ENCODE peak calls at places on chromosome 15, in eight cellular contexts. One of them, this sample, is unnamed.

GRCh38 chr15:63366451-63366850 is 15.2 kb downstream of the CA12 start:
- DNase-seq in psoas muscle: no peak
- DNase-seq in esophagus squamous epithelium: no peak
- DNase-seq in endothelial cell of umbilical vein: no peak
- DNase-seq in epithelial cell of prostate: no peak
- DNase-seq in pancreas: no peak
- DNase-seq in neural progenitor cell: no peak
- DNase-seq in ovary: no peak
- DNase-seq in this sample: no peak

GRCh38 chr15:89221543-89221942 is at the start of gene RLBP1:
- DNase-seq in epithelial cell of prostate: no peak
- DNase-seq in pancreas: no peak
- DNase-seq in ovary: no peak
- DNase-seq in esophagus squamous epithelium: no peak
- DNase-seq in psoas muscle: no peak
- DNase-seq in endothelial cell of umbilical vein: no peak
- DNase-seq in neural progenitor cell: peak
- DNase-seq in this sample: no peak

GRCh38 chr15:58286541-58286940 is 145.2 kb upstream of the LIPC start:
- DNase-seq in endothelial cell of umbilical vein: no peak
- DNase-seq in neural progenitor cell: no peak
- DNase-seq in epithelial cell of prostate: peak
- DNase-seq in psoas muscle: no peak
- DNase-seq in esophagus squamous epithelium: no peak
- DNase-seq in pancreas: no peak
- DNase-seq in ovary: no peak
- DNase-seq in this sample: no peak

GRCh38 chr15:52710050-52710709 is 31.0 kb upstream of the ATOSA start:
- DNase-seq in esophagus squamous epithelium: no peak
- DNase-seq in psoas muscle: no peak
- DNase-seq in ovary: no peak
- DNase-seq in endothelial cell of umbilical vein: no peak
- DNase-seq in pancreas: no peak
- DNase-seq in epithelial cell of prostate: peak
- DNase-seq in neural progenitor cell: no peak
- DNase-seq in this sample: no peak

GRCh38 chr15:71443538-71443937 is 328.3 kb downstream of the THSD4 start:
- DNase-seq in esophagus squamous epithelium: no peak
- DNase-seq in neural progenitor cell: peak
- DNase-seq in endothelial cell of umbilical vein: peak
- DNase-seq in ovary: peak
- DNase-seq in epithelial cell of prostate: no peak
- DNase-seq in pancreas: peak
- DNase-seq in psoas muscle: peak
- DNase-seq in this sample: no peak

GRCh38 chr15:57160823-57161560 is 215.3 kb upstream of the CGNL1 start:
- DNase-seq in endothelial cell of umbilical vein: no peak
- DNase-seq in pancreas: no peak
- DNase-seq in epithelial cell of prostate: no peak
- DNase-seq in neural progenitor cell: no peak
- DNase-seq in psoas muscle: no peak
- DNase-seq in esophagus squamous epithelium: no peak
- DNase-seq in ovary: no peak
- DNase-seq in this sample: no peak

GRCh38 chr15:64379216-64379960 is 1.9 kb downstream of the PCLAF start:
- DNase-seq in psoas muscle: no peak
- DNase-seq in endothelial cell of umbilical vein: no peak
- DNase-seq in epithelial cell of prostate: no peak
- DNase-seq in esophagus squamous epithelium: no peak
- DNase-seq in pancreas: no peak
- DNase-seq in neural progenitor cell: no peak
- DNase-seq in ovary: no peak
- DNase-seq in this sample: no peak

GRCh38 chr15:72285927-72286516 is 13.7 kb upstream of the PARP6 start:
- DNase-seq in pancreas: peak
- DNase-seq in ovary: no peak
- DNase-seq in epithelial cell of prostate: no peak
- DNase-seq in psoas muscle: peak
- DNase-seq in endothelial cell of umbilical vein: peak
- DNase-seq in esophagus squamous epithelium: no peak
- DNase-seq in neural progenitor cell: peak
- DNase-seq in this sample: no peak

GRCh38 chr15:90838066-90838465 is 30.3 kb upstream of the FURIN start:
- DNase-seq in pancreas: no peak
- DNase-seq in ovary: no peak
- DNase-seq in psoas muscle: no peak
- DNase-seq in neural progenitor cell: no peak
- DNase-seq in esophagus squamous epithelium: no peak
- DNase-seq in epithelial cell of prostate: no peak
- DNase-seq in endothelial cell of umbilical vein: no peak
- DNase-seq in this sample: no peak

GRCh38 chr15:77646104-77646694 is 13.5 kb upstream of the LINGO1 start:
- DNase-seq in pancreas: no peak
- DNase-seq in endothelial cell of umbilical vein: no peak
- DNase-seq in esophagus squamous epithelium: no peak
- DNase-seq in epithelial cell of prostate: no peak
- DNase-seq in psoas muscle: no peak
- DNase-seq in neural progenitor cell: no peak
- DNase-seq in ovary: no peak
- DNase-seq in this sample: no peak

GRCh38 chr15:28003302-28004037 is 95.6 kb downstream of the OCA2 start:
- DNase-seq in neural progenitor cell: no peak
- DNase-seq in ovary: no peak
- DNase-seq in psoas muscle: no peak
- DNase-seq in endothelial cell of umbilical vein: no peak
- DNase-seq in epithelial cell of prostate: no peak
- DNase-seq in pancreas: no peak
- DNase-seq in esophagus squamous epithelium: no peak
- DNase-seq in this sample: no peak

GRCh38 chr15:84855032-84855645 is 29.3 kb upstream of the SLC28A1 start:
- DNase-seq in neural progenitor cell: no peak
- DNase-seq in psoas muscle: no peak
- DNase-seq in esophagus squamous epithelium: no peak
- DNase-seq in endothelial cell of umbilical vein: no peak
- DNase-seq in pancreas: no peak
- DNase-seq in ovary: no peak
- DNase-seq in epithelial cell of prostate: no peak
- DNase-seq in this sample: no peak

GRCh38 chr15:78033864-78034263 is 43.6 kb downstream of the TBC1D2B start:
- DNase-seq in esophagus squamous epithelium: no peak
- DNase-seq in ovary: no peak
- DNase-seq in pancreas: no peak
- DNase-seq in neural progenitor cell: no peak
- DNase-seq in psoas muscle: no peak
- DNase-seq in endothelial cell of umbilical vein: peak
- DNase-seq in epithelial cell of prostate: no peak
- DNase-seq in this sample: no peak

GRCh38 chr15:98686983-98687382 is 38.6 kb downstream of the IGF1R start:
- DNase-seq in neural progenitor cell: no peak
- DNase-seq in ovary: no peak
- DNase-seq in esophagus squamous epithelium: no peak
- DNase-seq in pancreas: peak
- DNase-seq in epithelial cell of prostate: no peak
- DNase-seq in endothelial cell of umbilical vein: no peak
- DNase-seq in psoas muscle: no peak
- DNase-seq in this sample: no peak

GRCh38 chr15:85379403-85380131 is 836 bp upstream of the AKAP13 start:
- DNase-seq in psoas muscle: no peak
- DNase-seq in pancreas: peak
- DNase-seq in epithelial cell of prostate: no peak
- DNase-seq in ovary: no peak
- DNase-seq in esophagus squamous epithelium: no peak
- DNase-seq in neural progenitor cell: peak
- DNase-seq in endothelial cell of umbilical vein: peak
- DNase-seq in this sample: no peak

GRCh38 chr15:68578175-68578959 is 426 bp upstream of the CORO2B start:
- DNase-seq in esophagus squamous epithelium: no peak
- DNase-seq in ovary: peak
- DNase-seq in epithelial cell of prostate: no peak
- DNase-seq in psoas muscle: peak
- DNase-seq in neural progenitor cell: peak
- DNase-seq in pancreas: peak
- DNase-seq in endothelial cell of umbilical vein: peak
- DNase-seq in this sample: no peak

GRCh38 chr15:85296615-85297402 is 83.6 kb upstream of the AKAP13 start:
- DNase-seq in ovary: peak
- DNase-seq in esophagus squamous epithelium: peak
- DNase-seq in endothelial cell of umbilical vein: peak
- DNase-seq in psoas muscle: no peak
- DNase-seq in neural progenitor cell: peak
- DNase-seq in epithelial cell of prostate: no peak
- DNase-seq in pancreas: peak
- DNase-seq in this sample: peak

GRCh38 chr15:48928877-48929538 is 34.7 kb downstream of the SHC4 start:
- DNase-seq in epithelial cell of prostate: no peak
- DNase-seq in endothelial cell of umbilical vein: no peak
- DNase-seq in psoas muscle: no peak
- DNase-seq in pancreas: no peak
- DNase-seq in neural progenitor cell: no peak
- DNase-seq in esophagus squamous epithelium: no peak
- DNase-seq in ovary: no peak
- DNase-seq in this sample: no peak

GRCh38 chr15:75597667-75598341 is 18.7 kb upstream of the PTPN9 start:
- DNase-seq in epithelial cell of prostate: no peak
- DNase-seq in neural progenitor cell: peak
- DNase-seq in endothelial cell of umbilical vein: peak
- DNase-seq in pancreas: no peak
- DNase-seq in ovary: no peak
- DNase-seq in esophagus squamous epithelium: no peak
- DNase-seq in psoas muscle: no peak
- DNase-seq in this sample: no peak

GRCh38 chr15:78479650-78480049 is 27.7 kb upstream of the HYKK start:
- DNase-seq in endothelial cell of umbilical vein: no peak
- DNase-seq in psoas muscle: no peak
- DNase-seq in epithelial cell of prostate: no peak
- DNase-seq in ovary: no peak
- DNase-seq in pancreas: no peak
- DNase-seq in neural progenitor cell: no peak
- DNase-seq in esophagus squamous epithelium: no peak
- DNase-seq in this sample: no peak

GRCh38 chr15:64622410-64623260 is 152.8 kb downstream of the RBPMS2 start:
- DNase-seq in neural progenitor cell: no peak
- DNase-seq in psoas muscle: no peak
- DNase-seq in pancreas: no peak
- DNase-seq in esophagus squamous epithelium: no peak
- DNase-seq in epithelial cell of prostate: no peak
- DNase-seq in endothelial cell of umbilical vein: no peak
- DNase-seq in ovary: no peak
- DNase-seq in this sample: no peak

GRCh38 chr15:39238443-39238842 is 342.4 kb upstream of the THBS1 start:
- DNase-seq in psoas muscle: no peak
- DNase-seq in esophagus squamous epithelium: no peak
- DNase-seq in endothelial cell of umbilical vein: no peak
- DNase-seq in epithelial cell of prostate: no peak
- DNase-seq in pancreas: no peak
- DNase-seq in ovary: no peak
- DNase-seq in neural progenitor cell: no peak
- DNase-seq in this sample: no peak
- H3K27ac ChIP-seq in psoas muscle: no peak
- H3K27ac ChIP-seq in esophagus squamous epithelium: no peak
- H3K27ac ChIP-seq in endothelial cell of umbilical vein: no peak
- H3K27ac ChIP-seq in epithelial cell of prostate: no peak
- H3K27ac ChIP-seq in pancreas: no peak
- H3K27ac ChIP-seq in ovary: no peak
- H3K27ac ChIP-seq in neural progenitor cell: no peak
- H3K27ac ChIP-seq in this sample: no peak

DNA sequence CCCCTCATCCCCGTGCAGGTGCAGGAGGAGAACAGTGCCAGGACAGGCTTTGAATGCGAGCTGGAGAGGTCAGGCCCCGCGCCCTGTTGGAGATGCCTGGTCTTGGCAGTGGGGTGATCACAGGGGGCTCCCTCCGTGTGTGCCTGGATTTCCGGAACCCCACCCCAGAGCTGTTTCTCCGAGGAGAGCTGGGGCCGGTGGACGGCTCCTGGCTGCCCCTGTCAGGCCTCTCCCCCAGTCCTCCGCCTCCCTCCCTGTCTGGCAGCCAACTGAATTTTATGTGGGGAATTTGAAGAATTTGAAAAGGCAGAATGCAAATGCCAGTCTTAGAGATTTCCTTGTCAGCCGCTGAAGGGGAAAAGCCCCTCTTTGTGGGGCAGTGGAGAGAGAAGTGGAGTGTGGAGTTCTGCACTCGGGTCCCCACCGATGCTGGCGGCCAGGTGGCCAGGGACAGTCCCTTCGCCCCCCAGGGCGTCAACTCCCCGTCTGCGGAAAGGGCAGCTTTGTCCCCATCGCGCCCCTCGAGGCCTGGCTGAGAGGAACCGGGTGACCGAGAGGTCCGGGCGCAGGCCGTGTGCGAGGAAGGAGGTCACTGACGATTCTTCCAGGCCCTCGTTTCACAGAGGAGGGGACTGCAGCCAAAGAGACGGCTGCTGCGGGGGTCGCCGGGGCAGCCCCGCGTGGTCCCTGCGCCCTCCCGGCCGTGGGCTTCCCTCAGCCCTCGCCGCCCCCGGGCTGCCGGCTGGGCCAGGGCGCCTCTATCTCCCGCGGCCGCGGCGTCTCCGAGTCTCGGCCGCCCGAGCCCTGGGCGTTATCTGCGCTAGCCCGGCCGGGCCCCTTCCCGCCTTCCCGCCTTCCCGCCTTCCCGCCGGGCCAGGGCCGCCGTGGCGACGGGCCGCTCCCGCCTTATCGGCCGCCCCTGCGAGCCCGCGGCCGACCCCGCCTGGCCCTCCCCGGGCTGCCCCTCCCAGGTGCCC is 56.0 kb upstream of the LCTL start:
- DNase-seq in psoas muscle: no peak
- DNase-seq in endothelial cell of umbilical vein: no peak
- DNase-seq in neural progenitor cell: peak
- DNase-seq in pancreas: peak
- DNase-seq in esophagus squamous epithelium: no peak
- DNase-seq in epithelial cell of prostate: no peak
- DNase-seq in ovary: peak
- DNase-seq in this sample: no peak
- H3K27ac ChIP-seq in psoas muscle: no peak
- H3K27ac ChIP-seq in endothelial cell of umbilical vein: peak
- H3K27ac ChIP-seq in neural progenitor cell: no peak
- H3K27ac ChIP-seq in pancreas: no peak
- H3K27ac ChIP-seq in esophagus squamous epithelium: peak
- H3K27ac ChIP-seq in epithelial cell of prostate: no peak
- H3K27ac ChIP-seq in ovary: peak
- H3K27ac ChIP-seq in this sample: no peak

DNA sequence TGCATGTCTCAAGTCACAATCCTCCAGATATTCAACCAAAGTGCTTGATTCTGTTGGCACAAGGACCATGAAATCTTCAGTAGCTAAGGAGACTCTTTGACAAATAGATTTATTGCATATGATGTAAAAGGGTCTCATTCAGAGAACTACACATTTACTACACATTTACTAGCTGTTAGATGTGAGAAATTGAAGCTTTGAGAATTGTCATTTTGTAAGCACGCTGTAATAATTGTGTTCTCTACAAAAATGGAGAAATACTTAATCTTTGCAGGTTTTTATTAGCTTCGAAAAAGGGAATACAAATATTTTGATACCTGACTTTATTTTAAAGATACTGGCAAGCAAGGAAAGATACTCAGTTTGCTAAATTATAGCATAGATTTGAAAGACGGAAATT is 70.2 kb upstream of the CHD2 start:
- DNase-seq in psoas muscle: no peak
- DNase-seq in pancreas: no peak
- DNase-seq in endothelial cell of umbilical vein: no peak
- DNase-seq in esophagus squamous epithelium: no peak
- DNase-seq in neural progenitor cell: no peak
- DNase-seq in ovary: no peak
- DNase-seq in epithelial cell of prostate: no peak
- DNase-seq in this sample: no peak
- H3K27ac ChIP-seq in psoas muscle: peak
- H3K27ac ChIP-seq in pancreas: peak
- H3K27ac ChIP-seq in endothelial cell of umbilical vein: no peak
- H3K27ac ChIP-seq in esophagus squamous epithelium: peak
- H3K27ac ChIP-seq in neural progenitor cell: peak
- H3K27ac ChIP-seq in ovary: no peak
- H3K27ac ChIP-seq in epithelial cell of prostate: no peak
- H3K27ac ChIP-seq in this sample: no peak

GRCh38 chr15:46865155-46865554 is 852.1 kb upstream of the SEMA6D start:
- DNase-seq in esophagus squamous epithelium: no peak
- DNase-seq in endothelial cell of umbilical vein: no peak
- DNase-seq in pancreas: no peak
- DNase-seq in epithelial cell of prostate: no peak
- DNase-seq in ovary: no peak
- DNase-seq in psoas muscle: no peak
- DNase-seq in neural progenitor cell: no peak
- DNase-seq in this sample: no peak
- H3K27ac ChIP-seq in esophagus squamous epithelium: no peak
- H3K27ac ChIP-seq in endothelial cell of umbilical vein: no peak
- H3K27ac ChIP-seq in pancreas: no peak
- H3K27ac ChIP-seq in epithelial cell of prostate: no peak
- H3K27ac ChIP-seq in ovary: no peak
- H3K27ac ChIP-seq in psoas muscle: no peak
- H3K27ac ChIP-seq in neural progenitor cell: no peak
- H3K27ac ChIP-seq in this sample: no peak

This sample was measured in AG04450.